ENCODE peak calls at places on chromosome 17, in seven cellular contexts. One of them, this sample, is unnamed.

GRCh38 chr17:57629470-57629869 is 115.6 kb downstream of the CCDC182 start:
- DNase-seq in IMR-90: no peak
- DNase-seq in mesendoderm: no peak
- DNase-seq in neuronal stem cell: no peak
- DNase-seq in H1: no peak
- DNase-seq in trophoblast cell: no peak
- DNase-seq in mesenchymal stem cell: no peak
- DNase-seq in this sample: no peak

GRCh38 chr17:17729620-17730249 is 48.5 kb downstream of the RAI1 start:
- DNase-seq in IMR-90: no peak
- DNase-seq in mesendoderm: peak
- DNase-seq in neuronal stem cell: no peak
- DNase-seq in H1: peak
- DNase-seq in trophoblast cell: peak
- DNase-seq in mesenchymal stem cell: peak
- DNase-seq in this sample: peak

GRCh38 chr17:76542566-76542971 is 2.7 kb downstream of the PRCD start:
- DNase-seq in IMR-90: no peak
- DNase-seq in mesendoderm: no peak
- DNase-seq in neuronal stem cell: no peak
- DNase-seq in H1: no peak
- DNase-seq in trophoblast cell: no peak
- DNase-seq in mesenchymal stem cell: no peak
- DNase-seq in this sample: no peak

GRCh38 chr17:67054011-67054591 is 9.7 kb downstream of the CACNG1 start:
- DNase-seq in IMR-90: no peak
- DNase-seq in mesendoderm: no peak
- DNase-seq in neuronal stem cell: no peak
- DNase-seq in H1: no peak
- DNase-seq in trophoblast cell: no peak
- DNase-seq in mesenchymal stem cell: no peak
- DNase-seq in this sample: peak

GRCh38 chr17:48187867-48188608 is 80.5 kb downstream of the SNX11 start:
- DNase-seq in IMR-90: no peak
- DNase-seq in mesendoderm: no peak
- DNase-seq in neuronal stem cell: no peak
- DNase-seq in H1: no peak
- DNase-seq in trophoblast cell: no peak
- DNase-seq in mesenchymal stem cell: no peak
- DNase-seq in this sample: no peak

GRCh38 chr17:29115906-29116651 is 64.1 kb downstream of the MYO18A start:
- DNase-seq in IMR-90: peak
- DNase-seq in mesendoderm: peak
- DNase-seq in neuronal stem cell: no peak
- DNase-seq in H1: peak
- DNase-seq in trophoblast cell: no peak
- DNase-seq in mesenchymal stem cell: peak
- DNase-seq in this sample: peak

GRCh38 chr17:4545217-4545951 is 9.8 kb downstream of the MYBBP1A start:
- DNase-seq in IMR-90: no peak
- DNase-seq in mesendoderm: no peak
- DNase-seq in neuronal stem cell: no peak
- DNase-seq in H1: no peak
- DNase-seq in trophoblast cell: no peak
- DNase-seq in mesenchymal stem cell: no peak
- DNase-seq in this sample: no peak

GRCh38 chr17:78240012-78240655 is 8.7 kb downstream of the TMEM235 start:
- DNase-seq in IMR-90: no peak
- DNase-seq in mesendoderm: no peak
- DNase-seq in neuronal stem cell: no peak
- DNase-seq in H1: no peak
- DNase-seq in trophoblast cell: no peak
- DNase-seq in mesenchymal stem cell: no peak
- DNase-seq in this sample: peak

GRCh38 chr17:68101992-68102758 is 66.6 kb downstream of the KPNA2 start:
- DNase-seq in IMR-90: no peak
- DNase-seq in mesendoderm: no peak
- DNase-seq in neuronal stem cell: no peak
- DNase-seq in H1: no peak
- DNase-seq in trophoblast cell: no peak
- DNase-seq in mesenchymal stem cell: peak
- DNase-seq in this sample: no peak

GRCh38 chr17:40062347-40063033 is at the start of gene THRA:
- DNase-seq in IMR-90: peak
- DNase-seq in mesendoderm: peak
- DNase-seq in neuronal stem cell: no peak
- DNase-seq in H1: peak
- DNase-seq in trophoblast cell: peak
- DNase-seq in mesenchymal stem cell: peak
- DNase-seq in this sample: peak

GRCh38 chr17:68812876-68813584 is 142.2 kb downstream of the ABCA8 start:
- DNase-seq in IMR-90: no peak
- DNase-seq in mesendoderm: no peak
- DNase-seq in neuronal stem cell: no peak
- DNase-seq in H1: no peak
- DNase-seq in trophoblast cell: no peak
- DNase-seq in mesenchymal stem cell: peak
- DNase-seq in this sample: no peak

GRCh38 chr17:66302761-66303626 is 581 bp downstream of the PRKCA start:
- DNase-seq in IMR-90: peak
- DNase-seq in mesendoderm: peak
- DNase-seq in neuronal stem cell: peak
- DNase-seq in H1: peak
- DNase-seq in trophoblast cell: peak
- DNase-seq in mesenchymal stem cell: peak
- DNase-seq in this sample: peak

GRCh38 chr17:46191332-46192210 is 1.7 kb downstream of the KANSL1 start:
- DNase-seq in IMR-90: no peak
- DNase-seq in mesendoderm: peak
- DNase-seq in neuronal stem cell: peak
- DNase-seq in H1: no peak
- DNase-seq in trophoblast cell: no peak
- DNase-seq in mesenchymal stem cell: peak
- DNase-seq in this sample: peak

GRCh38 chr17:40703652-40704051 is at the start of gene KRT24:
- DNase-seq in IMR-90: no peak
- DNase-seq in mesendoderm: peak
- DNase-seq in neuronal stem cell: no peak
- DNase-seq in H1: no peak
- DNase-seq in trophoblast cell: no peak
- DNase-seq in mesenchymal stem cell: no peak
- DNase-seq in this sample: no peak

GRCh38 chr17:19258371-19258770 is 21.2 kb downstream of the EPN2 start:
- DNase-seq in IMR-90: no peak
- DNase-seq in mesendoderm: no peak
- DNase-seq in neuronal stem cell: no peak
- DNase-seq in H1: no peak
- DNase-seq in trophoblast cell: no peak
- DNase-seq in mesenchymal stem cell: no peak
- DNase-seq in this sample: no peak

GRCh38 chr17:50428831-50429424 is 2.9 kb downstream of the ACSF2 start:
- DNase-seq in IMR-90: no peak
- DNase-seq in mesendoderm: no peak
- DNase-seq in neuronal stem cell: no peak
- DNase-seq in H1: no peak
- DNase-seq in trophoblast cell: peak
- DNase-seq in mesenchymal stem cell: no peak
- DNase-seq in this sample: no peak

GRCh38 chr17:1003633-1003971 is 6.7 kb downstream of the TIMM22 start:
- DNase-seq in IMR-90: no peak
- DNase-seq in mesendoderm: no peak
- DNase-seq in neuronal stem cell: no peak
- DNase-seq in H1: no peak
- DNase-seq in trophoblast cell: no peak
- DNase-seq in mesenchymal stem cell: no peak
- DNase-seq in this sample: no peak
- H3K4ac ChIP-seq in IMR-90: peak
- H3K4ac ChIP-seq in mesendoderm: no peak
- H3K4ac ChIP-seq in neuronal stem cell: no peak
- H3K4ac ChIP-seq in H1: no peak
- H3K4ac ChIP-seq in trophoblast cell: no peak
- H3K4ac ChIP-seq in mesenchymal stem cell: no peak
- H3K4ac ChIP-seq in this sample: no peak

GRCh38 chr17:2124391-2124790 is 69.5 kb downstream of the HIC1 start:
- DNase-seq in IMR-90: peak
- DNase-seq in mesendoderm: peak
- DNase-seq in neuronal stem cell: no peak
- DNase-seq in H1: no peak
- DNase-seq in trophoblast cell: no peak
- DNase-seq in mesenchymal stem cell: peak
- DNase-seq in this sample: no peak

GRCh38 chr17:2123467-2124251 is 68.8 kb downstream of the HIC1 start:
- DNase-seq in IMR-90: peak
- DNase-seq in mesendoderm: peak
- DNase-seq in neuronal stem cell: no peak
- DNase-seq in H1: no peak
- DNase-seq in trophoblast cell: no peak
- DNase-seq in mesenchymal stem cell: peak
- DNase-seq in this sample: no peak

GRCh38 chr17:2122641-2123302 is 67.9 kb downstream of the HIC1 start:
- DNase-seq in IMR-90: peak
- DNase-seq in mesendoderm: peak
- DNase-seq in neuronal stem cell: no peak
- DNase-seq in H1: no peak
- DNase-seq in trophoblast cell: peak
- DNase-seq in mesenchymal stem cell: peak
- DNase-seq in this sample: no peak

GRCh38 chr17:2125013-2125535 is 70.2 kb downstream of the HIC1 start:
- DNase-seq in IMR-90: peak
- DNase-seq in mesendoderm: peak
- DNase-seq in neuronal stem cell: no peak
- DNase-seq in H1: no peak
- DNase-seq in trophoblast cell: no peak
- DNase-seq in mesenchymal stem cell: peak
- DNase-seq in this sample: no peak

GRCh38 chr17:2128011-2128410 is 73.1 kb downstream of the HIC1 start:
- DNase-seq in IMR-90: no peak
- DNase-seq in mesendoderm: no peak
- DNase-seq in neuronal stem cell: no peak
- DNase-seq in H1: no peak
- DNase-seq in trophoblast cell: no peak
- DNase-seq in mesenchymal stem cell: no peak
- DNase-seq in this sample: no peak
- H3K4ac ChIP-seq in IMR-90: no peak
- H3K4ac ChIP-seq in mesendoderm: no peak
- H3K4ac ChIP-seq in neuronal stem cell: no peak
- H3K4ac ChIP-seq in H1: no peak
- H3K4ac ChIP-seq in trophoblast cell: no peak
- H3K4ac ChIP-seq in mesenchymal stem cell: no peak
- H3K4ac ChIP-seq in this sample: no peak

GRCh38 chr17:82248815-82249638 is 20.2 kb downstream of the SLC16A3 start:
- DNase-seq in IMR-90: no peak
- DNase-seq in mesendoderm: no peak
- DNase-seq in neuronal stem cell: no peak
- DNase-seq in H1: no peak
- DNase-seq in trophoblast cell: no peak
- DNase-seq in mesenchymal stem cell: no peak
- DNase-seq in this sample: no peak

GRCh38 chr17:82246040-82246364 is 17.2 kb downstream of the SLC16A3 start:
- DNase-seq in IMR-90: no peak
- DNase-seq in mesendoderm: no peak
- DNase-seq in neuronal stem cell: no peak
- DNase-seq in H1: no peak
- DNase-seq in trophoblast cell: no peak
- DNase-seq in mesenchymal stem cell: no peak
- DNase-seq in this sample: no peak

GRCh38 chr17:82246365-82247174 is 17.7 kb downstream of the SLC16A3 start:
- DNase-seq in IMR-90: peak
- DNase-seq in mesendoderm: no peak
- DNase-seq in neuronal stem cell: no peak
- DNase-seq in H1: no peak
- DNase-seq in trophoblast cell: no peak
- DNase-seq in mesenchymal stem cell: peak
- DNase-seq in this sample: no peak

GRCh38 chr17:82247856-82248671 is 19.2 kb downstream of the SLC16A3 start:
- DNase-seq in IMR-90: no peak
- DNase-seq in mesendoderm: no peak
- DNase-seq in neuronal stem cell: no peak
- DNase-seq in H1: no peak
- DNase-seq in trophoblast cell: no peak
- DNase-seq in mesenchymal stem cell: no peak
- DNase-seq in this sample: no peak

DNA sequence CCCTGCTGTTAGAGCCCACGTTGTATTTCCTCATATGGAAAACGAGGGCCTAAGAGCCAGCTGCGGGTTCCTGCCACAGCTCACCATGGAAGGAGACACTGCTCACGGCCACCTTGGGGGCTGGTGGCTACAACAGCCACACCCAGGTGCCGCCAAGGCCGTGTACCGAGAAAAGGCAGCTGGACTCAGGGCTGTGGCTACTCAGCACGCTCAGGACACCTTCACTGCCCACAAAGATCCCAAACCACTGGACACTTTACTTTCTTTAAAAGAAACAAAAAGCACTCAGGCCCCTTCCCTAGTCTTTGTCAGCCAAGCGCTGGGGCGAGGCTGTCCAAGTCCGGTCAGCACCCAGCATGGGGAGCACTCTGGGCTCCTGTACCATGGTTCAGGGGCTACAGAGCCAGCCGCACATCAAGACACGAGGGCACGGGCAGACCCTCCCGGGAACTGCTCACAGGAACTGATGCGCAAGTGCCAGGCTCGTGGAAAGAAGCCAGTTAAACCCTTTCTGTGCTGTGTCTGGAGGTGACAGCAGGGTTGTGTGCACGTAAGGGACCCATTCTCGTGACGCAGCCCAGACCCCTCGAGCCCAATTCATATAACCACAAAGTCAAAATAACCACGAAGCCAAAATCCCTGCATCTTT is 18.5 kb downstream of the SLC16A3 start:
- DNase-seq in IMR-90: no peak
- DNase-seq in mesendoderm: no peak
- DNase-seq in neuronal stem cell: no peak
- DNase-seq in H1: no peak
- DNase-seq in trophoblast cell: no peak
- DNase-seq in mesenchymal stem cell: no peak
- DNase-seq in this sample: no peak
- H3K4ac ChIP-seq in IMR-90: no peak
- H3K4ac ChIP-seq in mesendoderm: no peak
- H3K4ac ChIP-seq in neuronal stem cell: no peak
- H3K4ac ChIP-seq in H1: no peak
- H3K4ac ChIP-seq in trophoblast cell: no peak
- H3K4ac ChIP-seq in mesenchymal stem cell: no peak
- H3K4ac ChIP-seq in this sample: no peak

GRCh38 chr17:16301963-16302855 is 51.1 kb downstream of the CENPV start:
- DNase-seq in IMR-90: peak
- DNase-seq in mesendoderm: no peak
- DNase-seq in neuronal stem cell: no peak
- DNase-seq in H1: no peak
- DNase-seq in trophoblast cell: no peak
- DNase-seq in mesenchymal stem cell: no peak
- DNase-seq in this sample: no peak

GRCh38 chr17:16300554-16300953 is 52.7 kb downstream of the CENPV start:
- DNase-seq in IMR-90: no peak
- DNase-seq in mesendoderm: no peak
- DNase-seq in neuronal stem cell: no peak
- DNase-seq in H1: no peak
- DNase-seq in trophoblast cell: no peak
- DNase-seq in mesenchymal stem cell: no peak
- DNase-seq in this sample: no peak

GRCh38 chr17:16302856-16303255 is 50.4 kb downstream of the CENPV start:
- DNase-seq in IMR-90: no peak
- DNase-seq in mesendoderm: no peak
- DNase-seq in neuronal stem cell: no peak
- DNase-seq in H1: no peak
- DNase-seq in trophoblast cell: no peak
- DNase-seq in mesenchymal stem cell: no peak
- DNase-seq in this sample: no peak

GRCh38 chr17:16304832-16305231 is 48.4 kb downstream of the CENPV start:
- DNase-seq in IMR-90: peak
- DNase-seq in mesendoderm: peak
- DNase-seq in neuronal stem cell: no peak
- DNase-seq in H1: no peak
- DNase-seq in trophoblast cell: no peak
- DNase-seq in mesenchymal stem cell: peak
- DNase-seq in this sample: peak
- H3K4ac ChIP-seq in IMR-90: no peak
- H3K4ac ChIP-seq in mesendoderm: no peak
- H3K4ac ChIP-seq in neuronal stem cell: no peak
- H3K4ac ChIP-seq in H1: no peak
- H3K4ac ChIP-seq in trophoblast cell: no peak
- H3K4ac ChIP-seq in mesenchymal stem cell: no peak
- H3K4ac ChIP-seq in this sample: no peak

This sample was measured in H9.